ENCODE peak calls at places on chromosome 17, in eight cellular contexts. Q is IMR-90, Z is tibial nerve, G is tibial artery, R is H1, N is foreskin fibroblast, S is psoas muscle, C is spleen. X is an unnamed sample.

GRCh38 chr17:28384281-28385036 is 13.0 kb downstream of the SARM1 start:
- DNase-seq in S (peak), Z (no peak), C (peak), Q (no peak), G (peak), R (peak), N (no peak), X (no peak)

GRCh38 chr17:29579866-29580771 is 9.3 kb downstream of the GIT1 start:
- DNase-seq in Z (peak), S (peak), N (peak), G (peak), R (peak), Q (peak), C (peak), X (peak)

GRCh38 chr17:60145006-60145935 is 4.5 kb upstream of the CA4 start:
- DNase-seq in N (no peak), Z (no peak), Q (no peak), C (no peak), S (no peak), R (peak), G (no peak), X (peak)

GRCh38 chr17:47878203-47879027 is 17.6 kb upstream of the SP2 start:
- DNase-seq in Q (no peak), C (no peak), G (no peak), S (no peak), Z (no peak), N (no peak), R (no peak), X (no peak)

GRCh38 chr17:68200689-68201424 is 47.0 kb upstream of the AMZ2 start:
- DNase-seq in G (peak), Q (peak), Z (peak), R (peak), C (peak), N (peak), S (peak), X (peak)

GRCh38 chr17:34246436-34246835 is 8.6 kb upstream of the CCL2 start:
- DNase-seq in R (no peak), N (no peak), Z (no peak), C (no peak), S (no peak), G (no peak), Q (no peak), X (no peak)

GRCh38 chr17:77568540-77568939 is 390.0 kb upstream of the TNRC6C start:
- DNase-seq in S (no peak), C (no peak), Z (no peak), Q (no peak), N (no peak), R (no peak), G (no peak), X (no peak)

GRCh38 chr17:34628883-34629282 is 49.5 kb downstream of the TMEM132E start:
- DNase-seq in N (no peak), Q (no peak), C (no peak), G (no peak), Z (no peak), S (no peak), R (no peak), X (no peak)

GRCh38 chr17:14471052-14471451 is 170.2 kb downstream of the HS3ST3B1 start:
- DNase-seq in N (peak), R (no peak), Q (peak), Z (no peak), S (no peak), C (no peak), G (no peak), X (peak)

GRCh38 chr17:4939804-4940624 is at the start of the genes RNF167 and SLC25A11:
- DNase-seq in G (peak), N (peak), Z (peak), Q (peak), R (peak), S (peak), C (peak), X (peak)

GRCh38 chr17:178292-179065 is 3.0 kb downstream of the DOC2B start:
- DNase-seq in G (no peak), Q (no peak), R (no peak), N (no peak), Z (no peak), S (peak), C (no peak), X (no peak)

GRCh38 chr17:4329838-4330237 is 36.6 kb downstream of the UBE2G1 start:
- DNase-seq in Q (peak), Z (no peak), G (no peak), C (no peak), R (no peak), S (no peak), N (peak), X (peak)

GRCh38 chr17:46782250-46782953 is 36.1 kb downstream of the WNT3 start:
- DNase-seq in S (no peak), Z (no peak), C (no peak), G (no peak), N (no peak), Q (no peak), R (peak), X (peak)

GRCh38 chr17:12422632-12423031 is 243.1 kb upstream of the MYOCD start:
- DNase-seq in G (no peak), S (no peak), Q (no peak), N (no peak), R (no peak), Z (no peak), C (no peak), X (no peak)

GRCh38 chr17:74851612-74852236 is 8.0 kb downstream of the GRIN2C start:
- DNase-seq in Z (no peak), G (no peak), Q (no peak), S (no peak), R (no peak), C (no peak), N (no peak), X (no peak)

GRCh38 chr17:44350733-44351226 is 5.7 kb downstream of the GRN start:
- DNase-seq in S (peak), Q (peak), N (no peak), R (peak), C (peak), Z (no peak), G (no peak), X (peak)

GRCh38 chr17:48825446-48826381 is 5.1 kb upstream of the CALCOCO2 start:
- DNase-seq in R (no peak), Q (peak), Z (no peak), S (no peak), C (no peak), N (no peak), G (no peak), X (no peak)

GRCh38 chr17:50593321-50593720 is 32.8 kb downstream of the CACNA1G start:
- DNase-seq in Q (no peak), G (no peak), S (no peak), N (no peak), R (peak), Z (no peak), C (no peak), X (no peak)

GRCh38 chr17:29568331-29569244 is at the start of gene TP53I13:
- DNase-seq in N (peak), G (peak), R (peak), S (peak), Q (peak), C (peak), Z (peak), X (peak)

GRCh38 chr17:18992454-18993130 is 12.0 kb downstream of the FAM83G start:
- DNase-seq in Z (no peak), Q (no peak), G (no peak), S (no peak), R (no peak), C (peak), N (no peak), X (no peak)

GRCh38 chr17:60941028-60941427 is 263.4 kb downstream of the BCAS3 start:
- DNase-seq in G (peak), C (no peak), Q (peak), Z (peak), S (no peak), N (peak), R (no peak), X (peak)

GRCh38 chr17:33463887-33464286 is 170.8 kb upstream of the ASIC2 start:
- DNase-seq in Z (no peak), S (no peak), C (no peak), N (no peak), Q (no peak), G (no peak), R (no peak), X (peak)

GRCh38 chr17:45784583-45785372 is 658 bp downstream of the CRHR1 start:
- DNase-seq in Q (no peak), C (peak), R (peak), Z (no peak), G (no peak), N (no peak), S (peak), X (no peak)

GRCh38 chr17:51721711-51722110 is 436.8 kb downstream of the CA10 start:
- DNase-seq in G (no peak), Q (no peak), Z (no peak), C (no peak), R (no peak), S (no peak), N (no peak), X (no peak)

GRCh38 chr17:60971515-60972369 is 294.1 kb downstream of the BCAS3 start:
- DNase-seq in N (peak), Z (no peak), R (peak), S (no peak), Q (peak), C (no peak), G (no peak), X (peak)

GRCh38 chr17:20206068-20206467 is 196.9 kb downstream of the SPECC1 start:
- DNase-seq in N (no peak), Q (no peak), C (no peak), G (no peak), R (no peak), Z (no peak), S (no peak), X (peak)

GRCh38 chr17:64084086-64084939 is 45.6 kb downstream of the ERN1 start:
- DNase-seq in C (no peak), Z (no peak), R (no peak), N (no peak), G (no peak), S (no peak), Q (peak), X (peak)

GRCh38 chr17:32777922-32778321 is 99.0 kb downstream of the MYO1D start:
- DNase-seq in R (no peak), C (no peak), N (no peak), Q (no peak), G (no peak), S (no peak), Z (no peak), X (no peak)

GRCh38 chr17:8997994-8998628 is 23.2 kb upstream of the NTN1 start:
- DNase-seq in N (no peak), Z (peak), C (peak), S (peak), R (peak), G (peak), Q (peak), X (peak)

GRCh38 chr17:74635418-74635817 is 11.9 kb upstream of the CD300E start:
- DNase-seq in R (no peak), N (no peak), Q (no peak), G (no peak), S (no peak), Z (no peak), C (no peak), X (no peak)

GRCh38 chr17:73595068-73595865 is 49.0 kb downstream of the SDK2 start:
- DNase-seq in G (no peak), Z (no peak), S (no peak), Q (no peak), N (no peak), C (peak), R (peak), X (no peak)

GRCh38 chr17:75854881-75855309 is 240 bp downstream of the WBP2 start:
- DNase-seq in C (no peak), Q (no peak), S (no peak), N (no peak), G (no peak), R (no peak), Z (peak), X (no peak)

GRCh38 chr17:69779378-69780214 is 295.4 kb upstream of the KCNJ16 start:
- DNase-seq in C (no peak), N (peak), Q (peak), Z (no peak), G (no peak), S (no peak), R (no peak), X (peak)

GRCh38 chr17:10875984-10876555 is 38.2 kb upstream of the PIRT start:
- DNase-seq in G (no peak), Q (peak), Z (no peak), R (peak), S (peak), C (no peak), N (peak), X (peak)

GRCh38 chr17:50257574-50258224 is 16.6 kb upstream of the TMEM92 start:
- DNase-seq in Z (no peak), N (no peak), Q (no peak), R (no peak), C (no peak), S (no peak), G (peak), X (no peak)

DNA sequence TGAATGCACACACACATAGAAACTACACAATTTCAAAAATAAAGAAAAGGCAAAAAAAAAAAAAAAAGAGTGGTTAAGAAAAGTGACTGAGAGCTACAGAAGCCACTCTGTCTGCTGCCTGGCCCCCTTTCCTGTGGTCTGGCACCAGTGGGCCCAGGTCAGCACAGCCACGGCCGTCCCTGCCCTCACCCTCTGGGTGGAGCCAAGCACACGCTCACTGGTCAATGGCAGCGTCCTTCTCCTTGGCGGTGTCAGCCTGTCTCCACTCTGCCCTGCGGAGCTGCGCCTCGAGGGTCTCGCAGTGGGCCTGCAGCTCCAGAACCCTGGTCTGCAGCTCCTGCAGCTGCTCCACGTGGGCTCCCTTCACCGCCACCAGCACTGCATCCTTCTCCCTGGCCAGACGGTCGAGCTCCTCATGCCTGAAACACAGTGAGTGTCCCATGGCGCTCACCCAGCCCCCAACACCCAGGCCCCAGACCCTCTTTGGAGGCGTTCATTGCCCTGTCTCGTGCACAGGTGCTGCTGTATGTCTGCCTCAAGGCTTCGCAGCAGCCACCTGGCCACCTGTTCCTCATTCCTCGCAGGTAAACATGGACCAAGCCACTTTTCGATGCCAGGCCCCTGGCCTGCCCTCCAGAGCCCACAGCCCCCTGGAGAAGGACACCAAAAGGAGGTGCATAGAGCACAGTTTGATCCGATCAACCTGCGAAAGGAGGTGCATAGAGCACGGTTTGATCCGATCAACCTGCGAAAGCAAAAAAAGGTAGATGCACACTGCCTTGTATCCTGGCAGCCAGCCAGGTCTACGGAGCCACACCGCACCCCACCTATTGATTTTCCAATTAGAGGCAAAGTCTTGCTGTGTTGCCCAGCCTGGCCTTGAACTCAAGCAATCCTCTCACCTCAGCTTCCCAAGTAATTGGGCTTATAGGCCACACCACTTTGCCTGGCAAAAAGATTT is 24.4 kb downstream of the CCDC57 start:
- DNase-seq in N (no peak), Z (no peak), S (peak), R (no peak), C (no peak), Q (no peak), G (no peak), X (no peak)
- TF ChIP-seq CTCF in N (no peak), Z (no peak), S (no peak), R (no peak), C (no peak), Q (no peak), G (no peak), X (no peak)

DNA sequence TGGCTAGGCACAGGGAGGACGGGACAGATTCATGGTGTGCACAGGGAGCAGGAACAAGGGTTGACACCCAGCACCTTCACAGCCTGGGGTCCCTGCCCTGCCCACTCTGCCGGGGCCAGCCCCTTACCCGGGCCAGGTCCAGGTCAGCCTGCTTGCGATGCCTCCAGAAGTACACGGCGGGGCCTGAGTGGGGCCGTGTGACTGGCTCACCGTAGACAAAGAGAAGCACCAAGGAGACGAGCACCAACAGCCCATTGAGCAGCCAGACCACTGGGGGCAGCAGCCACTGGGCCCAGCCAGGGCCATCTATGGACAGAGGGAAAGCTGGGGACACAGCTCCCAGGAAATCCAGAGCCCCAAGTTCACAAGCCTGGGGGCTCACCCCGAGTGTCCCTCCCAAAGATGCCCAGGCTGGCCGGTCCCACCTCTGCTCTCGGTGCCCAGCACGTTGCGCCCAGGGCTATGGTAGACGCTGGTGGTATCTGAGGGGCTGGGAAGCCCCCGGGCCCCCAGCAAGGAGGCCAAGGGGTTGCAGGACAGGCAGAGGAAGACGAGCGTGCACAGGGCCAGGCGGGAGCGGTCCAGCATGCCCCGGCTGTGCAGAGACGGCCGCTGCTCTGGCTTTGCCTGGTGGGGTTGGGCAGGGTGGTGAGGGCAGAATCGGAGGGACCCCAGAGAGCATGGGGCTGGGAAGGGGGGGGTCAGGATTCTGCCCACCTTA is 19.8 kb downstream of the SREBF1 start:
- DNase-seq in R (no peak), Q (no peak), N (no peak), G (no peak), C (no peak), Z (no peak), S (no peak), X (no peak)
- TF ChIP-seq CTCF in R (peak), Q (no peak), N (no peak), G (no peak), C (no peak), Z (no peak), S (no peak), X (no peak)

GRCh38 chr17:82146663-82147654 is 48.9 kb upstream of the FASN start:
- DNase-seq in Q (no peak), C (peak), N (no peak), R (no peak), Z (no peak), G (no peak), S (no peak), X (no peak)
- TF ChIP-seq CTCF in Q (no peak), C (no peak), N (no peak), R (no peak), Z (no peak), G (no peak), S (no peak), X (no peak)

GRCh38 chr17:17680477-17681186 is 626 bp upstream of the RAI1 start:
- DNase-seq in G (no peak), R (no peak), C (no peak), Z (no peak), S (no peak), Q (no peak), N (no peak), X (no peak)
- TF ChIP-seq CTCF in G (no peak), R (no peak), C (no peak), Z (no peak), S (no peak), Q (no peak), N (no peak), X (no peak)

GRCh38 chr17:65554568-65555223 is 6.8 kb downstream of the AXIN2 start:
- DNase-seq in Q (peak), G (no peak), Z (no peak), C (no peak), N (no peak), R (no peak), S (peak), X (no peak)
- TF ChIP-seq CTCF in Q (no peak), G (no peak), Z (peak), C (no peak), N (peak), R (no peak), S (peak), X (no peak)

GRCh38 chr17:31541559-31541958 is 150.1 kb downstream of the RAB11FIP4 start:
- DNase-seq in S (no peak), N (no peak), G (no peak), R (peak), C (peak), Z (no peak), Q (no peak), X (no peak)
- TF ChIP-seq CTCF in S (no peak), N (no peak), G (no peak), R (peak), C (no peak), Z (no peak), Q (peak), X (no peak)

DNA sequence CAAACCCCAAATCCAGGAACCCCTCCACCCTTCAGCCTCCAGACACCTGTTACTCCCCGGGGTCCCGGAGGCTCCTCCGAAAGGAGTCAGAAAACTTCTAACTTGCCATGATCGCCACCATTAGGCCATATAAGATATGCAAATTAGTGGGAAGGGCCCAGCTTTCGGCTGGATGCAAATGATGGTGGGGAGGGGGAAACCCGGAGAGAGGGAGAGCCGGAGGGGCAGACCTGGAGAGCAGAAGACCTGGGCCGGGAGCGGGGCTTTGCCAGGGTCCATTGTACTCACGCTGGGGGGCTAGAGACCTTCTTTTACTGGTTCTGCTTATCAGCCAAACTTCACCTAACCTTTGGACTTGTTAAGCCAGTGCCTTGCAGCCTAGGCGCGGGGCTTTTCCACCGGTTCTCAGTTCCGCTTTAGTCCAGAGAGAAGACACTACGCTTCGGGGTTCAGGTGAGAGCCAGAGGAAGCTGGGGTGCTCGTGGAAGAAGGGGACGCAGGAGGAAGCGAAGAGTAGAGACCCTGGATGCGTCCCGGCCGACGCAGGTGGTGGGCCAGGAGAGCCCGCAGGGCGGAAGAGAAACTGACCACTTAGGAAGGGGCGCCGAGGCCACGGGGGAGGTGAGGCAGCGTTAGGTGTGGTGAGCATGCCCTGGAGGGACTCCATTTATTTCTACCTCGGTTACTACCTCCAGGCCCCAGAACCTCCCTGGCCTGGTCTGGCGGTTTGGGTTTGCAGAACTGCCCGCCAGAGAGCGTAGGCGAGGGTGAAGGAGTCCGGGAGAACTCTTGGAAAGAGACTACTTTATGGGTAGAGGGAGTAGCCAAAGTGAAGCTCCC is at the start of gene HNF1B:
- DNase-seq in S (no peak), C (peak), R (peak), Q (no peak), Z (no peak), G (no peak), N (no peak), X (no peak)
- TF ChIP-seq CTCF in S (no peak), C (no peak), R (no peak), Q (no peak), Z (no peak), G (no peak), N (no peak), X (no peak)

X was measured in fibroblast of pulmonary artery.